ENCODE peak calls at places on chromosomes 6 and 20, in eight cellular contexts. I, R, B, U, Q, M, H and A are unnamed samples.

GRCh38 chr6:44630125-44631028 is 242.9 kb downstream of the CDC5L start:
- DNase-seq in B (peak; percentile 86), M (peak; percentile 41), R (peak; percentile 42), I (no peak), H (peak; percentile 81), Q (peak; percentile 76), U (peak; percentile 42), A (no peak)

GRCh38 chr6:159720708-159721107 is 6.6 kb upstream of the WTAP start:
- DNase-seq in H (peak; percentile 52), Q (peak; percentile 25), M (no peak), I (no peak), B (peak; percentile 75), U (peak; percentile 42), R (peak; percentile 53), A (no peak)

GRCh38 chr6:4180653-4181255 is 45.4 kb upstream of the ECI2 start:
- DNase-seq in I (no peak), H (peak; percentile 82), M (no peak), U (peak; percentile 67), R (peak; percentile 55), B (peak; percentile 78), Q (peak; percentile 30), A (no peak)

GRCh38 chr6:24183584-24183983 is 57.6 kb downstream of the NRSN1 start:
- DNase-seq in B (peak; percentile 32), R (no peak), Q (no peak), U (no peak), I (no peak), H (no peak), M (no peak), A (no peak)

GRCh38 chr20:51003776-51004175 is 19.1 kb downstream of the KCNG1 start:
- DNase-seq in U (no peak), H (no peak), M (no peak), Q (no peak), B (no peak), I (no peak), R (no peak), A (no peak)

GRCh38 chr20:24755411-24755922 is 193.6 kb upstream of the CST7 start:
- DNase-seq in I (no peak), R (no peak), Q (no peak), U (no peak), M (no peak), B (no peak), H (no peak), A (no peak)

GRCh38 chr6:169251371-169251802 is 2.3 kb downstream of the THBS2 start:
- DNase-seq in B (peak; percentile 66), H (no peak), I (no peak), Q (no peak), M (no peak), U (no peak), R (no peak), A (no peak)

GRCh38 chr20:56451056-56451765 is 17.2 kb upstream of the RTF2 start:
- DNase-seq in H (no peak), M (peak; percentile 45), Q (no peak), B (no peak), I (no peak), U (no peak), R (no peak), A (no peak)

GRCh38 chr6:166556871-166557322 is 29.6 kb downstream of the RAMACL start:
- DNase-seq in M (peak; percentile 73), U (peak; percentile 86), Q (no peak), R (peak; percentile 52), H (no peak), I (no peak), B (peak; percentile 48), A (peak; percentile 28)

GRCh38 chr6:127182501-127182900 is 64.0 kb downstream of the RSPO3 start:
- DNase-seq in U (no peak), H (no peak), Q (no peak), R (no peak), I (no peak), M (no peak), B (no peak), A (no peak)

GRCh38 chr6:83019741-83020140 is 45.9 kb downstream of the UBE3D start:
- DNase-seq in I (no peak), Q (no peak), R (no peak), B (no peak), M (no peak), U (no peak), H (no peak), A (no peak)

GRCh38 chr20:61166324-61166723 is 85.7 kb upstream of the CDH4 start:
- DNase-seq in I (no peak), B (no peak), Q (no peak), R (no peak), M (no peak), U (no peak), H (no peak), A (no peak)

GRCh38 chr20:41135888-41136243 is 1.5 kb upstream of the PLCG1 start:
- DNase-seq in R (no peak), H (no peak), B (no peak), Q (no peak), U (no peak), M (no peak), I (no peak), A (no peak)

GRCh38 chr20:41136336-41136694 is 1.0 kb upstream of the PLCG1 start:
- DNase-seq in Q (peak; percentile 32), M (no peak), B (peak; percentile 51), R (no peak), U (no peak), H (no peak), I (no peak), A (no peak)

GRCh38 chr20:41134362-41135186 is 2.8 kb upstream of the PLCG1 start:
- DNase-seq in H (no peak), U (no peak), I (no peak), B (no peak), M (no peak), Q (no peak), R (no peak), A (no peak)

GRCh38 chr20:41133709-41134361 is 3.5 kb upstream of the PLCG1 start:
- DNase-seq in R (no peak), Q (no peak), I (peak; percentile 94), M (no peak), H (peak; percentile 67), U (no peak), B (no peak), A (no peak)

DNA sequence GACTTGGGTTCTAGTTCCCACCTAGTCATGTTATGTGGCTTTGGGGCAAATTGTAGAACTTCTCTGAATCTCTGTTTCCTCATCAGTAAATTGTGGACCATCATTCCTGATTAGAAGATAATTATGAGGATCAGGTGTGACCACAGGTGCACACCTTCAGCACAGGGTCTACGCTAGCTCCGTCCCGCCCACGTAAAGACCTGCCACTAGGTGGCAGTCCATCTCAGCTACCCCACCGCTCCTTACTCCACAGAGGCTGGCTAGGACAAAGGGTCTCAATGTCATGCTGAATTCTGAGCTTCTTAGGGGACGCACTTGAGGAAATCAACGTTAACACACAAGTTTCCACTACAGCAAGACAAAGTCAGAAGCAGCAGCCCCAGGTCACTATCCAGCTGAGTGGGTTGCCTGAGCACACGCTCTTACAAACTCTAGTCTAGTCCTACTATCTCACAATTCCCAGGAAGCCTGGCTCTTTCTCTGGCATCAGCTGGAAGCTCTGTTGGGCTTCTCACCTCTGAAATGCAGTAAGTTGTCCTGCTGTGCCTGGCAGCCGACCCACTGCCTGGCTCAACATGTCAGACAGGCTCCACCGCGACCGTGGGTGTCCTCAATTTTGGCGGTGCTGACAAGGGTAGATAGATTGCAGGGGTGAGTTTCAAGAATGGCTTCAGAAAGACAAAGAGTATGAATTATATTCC is 2.0 kb upstream of the PLCG1 start:
- DNase-seq in R (peak; percentile 44), Q (peak; percentile 59), U (peak; percentile 32), H (peak; percentile 68), B (peak; percentile 85), M (peak; percentile 35), I (no peak), A (no peak)
- TF ChIP-seq REST in R (no peak), Q (no peak), U (no peak), H (no peak), B (no peak), M (no peak), I (no peak), A (no peak)

DNA sequence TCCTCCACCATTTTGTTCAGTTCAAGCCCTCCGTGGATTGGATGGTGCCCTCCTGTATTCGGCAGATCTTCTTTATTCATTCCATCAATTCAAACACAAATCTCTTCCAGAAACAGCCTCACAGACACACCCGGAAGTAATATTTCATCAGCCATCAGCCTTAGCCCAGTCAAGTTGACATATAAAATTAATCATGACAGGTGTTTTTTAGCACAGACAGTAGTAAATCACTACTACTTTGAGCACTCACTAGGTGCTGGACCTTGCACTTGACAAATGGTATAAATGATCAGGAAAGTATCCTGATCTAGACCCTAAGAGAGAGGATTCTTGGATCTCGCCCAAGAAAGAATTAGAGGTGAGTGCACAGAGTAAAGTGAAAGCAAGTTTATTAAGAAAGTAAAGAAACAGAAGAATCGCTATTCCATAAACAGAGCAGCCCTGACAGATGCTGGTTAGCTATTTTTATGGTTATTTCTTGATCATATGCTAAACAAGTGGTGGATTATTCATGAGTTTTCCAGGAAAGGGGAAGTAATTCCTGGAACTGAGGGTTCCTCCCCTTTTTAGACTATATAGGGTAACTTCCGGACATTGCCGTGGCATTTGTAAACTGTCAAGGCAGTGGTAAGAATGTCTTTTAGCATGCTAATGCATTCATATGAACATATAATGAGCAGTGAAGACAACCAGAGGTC is 194.6 kb upstream of the LAMP5 start:
- DNase-seq in H (no peak), R (no peak), M (no peak), U (no peak), Q (no peak), I (no peak), B (no peak), A (no peak)
- TF ChIP-seq REST in H (no peak), R (no peak), M (no peak), U (no peak), Q (no peak), I (no peak), B (no peak), A (no peak)

GRCh38 chr6:39439342-39440038 is 117.0 kb upstream of the KCNK16 start:
- DNase-seq in U (no peak), R (no peak), B (no peak), M (no peak), Q (no peak), I (no peak), H (no peak), A (no peak)

GRCh38 chr6:39441986-39442385 is 119.5 kb upstream of the KCNK16 start:
- DNase-seq in R (no peak), U (no peak), H (no peak), I (no peak), Q (no peak), B (no peak), M (no peak), A (no peak)

GRCh38 chr6:39444479-39445019 is 122.0 kb upstream of the KCNK16 start:
- DNase-seq in I (no peak), U (no peak), M (no peak), R (no peak), B (no peak), Q (no peak), H (no peak), A (no peak)

GRCh38 chr6:39440039-39440426 is 117.5 kb upstream of the KCNK16 start:
- DNase-seq in H (no peak), I (no peak), U (no peak), R (no peak), B (no peak), Q (no peak), M (no peak), A (no peak)

GRCh38 chr6:39441301-39441700 is 118.8 kb upstream of the KCNK16 start:
- DNase-seq in U (no peak), R (no peak), M (no peak), H (no peak), Q (no peak), B (no peak), I (no peak), A (no peak)
- TF ChIP-seq REST in U (no peak), R (no peak), M (no peak), H (no peak), Q (no peak), B (no peak), I (no peak), A (no peak)

GRCh38 chr6:122223251-122223650 is 176.2 kb upstream of the HSF2 start:
- DNase-seq in I (no peak), H (no peak), B (no peak), R (no peak), Q (no peak), M (no peak), U (no peak), A (no peak)
- TF ChIP-seq REST in I (no peak), H (no peak), B (no peak), R (no peak), Q (no peak), M (no peak), U (no peak), A (no peak)